ENCODE peak calls at places on chromosomes 5 and 9, in ten cellular contexts. One of them, this sample, is unnamed.

GRCh38 chr9:121566401-121567141 is 66.9 kb upstream of the GGTA1 start:
- DNase-seq in uterus: peak; percentile 68
- DNase-seq in brain microvascular endothelial cell: peak; percentile 70
- DNase-seq in heart right ventricle: peak; percentile 63
- DNase-seq in left ventricle myocardium inferior: peak; percentile 58
- DNase-seq in right atrium auricular region: peak; percentile 72
- DNase-seq in IMR-90: peak; percentile 79
- DNase-seq in pancreas: no peak
- DNase-seq in sigmoid colon: peak; percentile 87
- DNase-seq in heart left ventricle: peak; percentile 79
- DNase-seq in this sample: no peak

GRCh38 chr9:83920469-83920941 is 727 bp downstream of the KIF27 start:
- DNase-seq in IMR-90: peak; percentile 38
- DNase-seq in right atrium auricular region: no peak
- DNase-seq in heart right ventricle: peak; percentile 50
- DNase-seq in uterus: no peak
- DNase-seq in brain microvascular endothelial cell: no peak
- DNase-seq in left ventricle myocardium inferior: no peak
- DNase-seq in sigmoid colon: peak; percentile 74
- DNase-seq in pancreas: no peak
- DNase-seq in heart left ventricle: no peak
- DNase-seq in this sample: peak; percentile 79

GRCh38 chr5:167912944-167913343 is 378.5 kb upstream of the WWC1 start:
- DNase-seq in sigmoid colon: no peak
- DNase-seq in heart left ventricle: no peak
- DNase-seq in left ventricle myocardium inferior: no peak
- DNase-seq in IMR-90: peak; percentile 7
- DNase-seq in heart right ventricle: no peak
- DNase-seq in brain microvascular endothelial cell: no peak
- DNase-seq in pancreas: no peak
- DNase-seq in right atrium auricular region: no peak
- DNase-seq in uterus: no peak
- DNase-seq in this sample: no peak

GRCh38 chr9:123679330-123679987 is 250.5 kb downstream of the DENND1A start:
- DNase-seq in left ventricle myocardium inferior: no peak
- DNase-seq in pancreas: no peak
- DNase-seq in right atrium auricular region: no peak
- DNase-seq in brain microvascular endothelial cell: no peak
- DNase-seq in heart right ventricle: no peak
- DNase-seq in uterus: no peak
- DNase-seq in IMR-90: peak; percentile 27
- DNase-seq in sigmoid colon: no peak
- DNase-seq in heart left ventricle: no peak
- DNase-seq in this sample: peak; percentile 36

GRCh38 chr5:72160959-72161358 is 53.7 kb downstream of the MAP1B start:
- DNase-seq in sigmoid colon: no peak
- DNase-seq in heart left ventricle: no peak
- DNase-seq in uterus: no peak
- DNase-seq in heart right ventricle: no peak
- DNase-seq in IMR-90: peak; percentile 83
- DNase-seq in pancreas: no peak
- DNase-seq in left ventricle myocardium inferior: no peak
- DNase-seq in right atrium auricular region: no peak
- DNase-seq in brain microvascular endothelial cell: no peak
- DNase-seq in this sample: no peak

GRCh38 chr5:82308416-82308815 is 30.3 kb upstream of the RPS23 start:
- DNase-seq in left ventricle myocardium inferior: no peak
- DNase-seq in right atrium auricular region: no peak
- DNase-seq in heart right ventricle: no peak
- DNase-seq in heart left ventricle: no peak
- DNase-seq in IMR-90: no peak
- DNase-seq in sigmoid colon: no peak
- DNase-seq in pancreas: no peak
- DNase-seq in uterus: no peak
- DNase-seq in brain microvascular endothelial cell: no peak
- DNase-seq in this sample: no peak

GRCh38 chr5:149322518-149322917 is 22.8 kb upstream of the GRPEL2 start:
- DNase-seq in pancreas: no peak
- DNase-seq in uterus: no peak
- DNase-seq in brain microvascular endothelial cell: no peak
- DNase-seq in right atrium auricular region: no peak
- DNase-seq in heart right ventricle: no peak
- DNase-seq in heart left ventricle: no peak
- DNase-seq in left ventricle myocardium inferior: no peak
- DNase-seq in sigmoid colon: no peak
- DNase-seq in IMR-90: no peak
- DNase-seq in this sample: no peak

GRCh38 chr9:122158202-122158601 is 1.4 kb downstream of the NDUFA8 start:
- DNase-seq in right atrium auricular region: no peak
- DNase-seq in heart right ventricle: peak; percentile 17
- DNase-seq in left ventricle myocardium inferior: no peak
- DNase-seq in uterus: no peak
- DNase-seq in sigmoid colon: no peak
- DNase-seq in pancreas: peak; percentile 48
- DNase-seq in brain microvascular endothelial cell: peak; percentile 58
- DNase-seq in IMR-90: peak; percentile 43
- DNase-seq in heart left ventricle: no peak
- DNase-seq in this sample: peak; percentile 10

GRCh38 chr5:71697967-71698366 is 21.1 kb upstream of the CARTPT start:
- DNase-seq in IMR-90: no peak
- DNase-seq in brain microvascular endothelial cell: no peak
- DNase-seq in heart left ventricle: peak; percentile 42
- DNase-seq in uterus: no peak
- DNase-seq in left ventricle myocardium inferior: peak; percentile 25
- DNase-seq in sigmoid colon: no peak
- DNase-seq in heart right ventricle: no peak
- DNase-seq in right atrium auricular region: no peak
- DNase-seq in pancreas: no peak
- DNase-seq in this sample: peak; percentile 58

GRCh38 chr5:86814907-86815306 is 197.2 kb downstream of the COX7C start:
- DNase-seq in left ventricle myocardium inferior: no peak
- DNase-seq in heart left ventricle: no peak
- DNase-seq in IMR-90: no peak
- DNase-seq in heart right ventricle: no peak
- DNase-seq in sigmoid colon: no peak
- DNase-seq in pancreas: no peak
- DNase-seq in brain microvascular endothelial cell: no peak
- DNase-seq in right atrium auricular region: no peak
- DNase-seq in uterus: no peak
- DNase-seq in this sample: no peak
- H3K27ac ChIP-seq in left ventricle myocardium inferior: no peak overlapping the region
- H3K27ac ChIP-seq in heart left ventricle: no peak overlapping the region
- H3K27ac ChIP-seq in IMR-90: no peak overlapping the region
- H3K27ac ChIP-seq in heart right ventricle: no peak overlapping the region
- H3K27ac ChIP-seq in sigmoid colon: no peak overlapping the region
- H3K27ac ChIP-seq in pancreas: no peak overlapping the region
- H3K27ac ChIP-seq in brain microvascular endothelial cell: no peak overlapping the region
- H3K27ac ChIP-seq in right atrium auricular region: no peak overlapping the region
- H3K27ac ChIP-seq in uterus: no peak overlapping the region
- H3K27ac ChIP-seq in this sample: no peak overlapping the region

DNA sequence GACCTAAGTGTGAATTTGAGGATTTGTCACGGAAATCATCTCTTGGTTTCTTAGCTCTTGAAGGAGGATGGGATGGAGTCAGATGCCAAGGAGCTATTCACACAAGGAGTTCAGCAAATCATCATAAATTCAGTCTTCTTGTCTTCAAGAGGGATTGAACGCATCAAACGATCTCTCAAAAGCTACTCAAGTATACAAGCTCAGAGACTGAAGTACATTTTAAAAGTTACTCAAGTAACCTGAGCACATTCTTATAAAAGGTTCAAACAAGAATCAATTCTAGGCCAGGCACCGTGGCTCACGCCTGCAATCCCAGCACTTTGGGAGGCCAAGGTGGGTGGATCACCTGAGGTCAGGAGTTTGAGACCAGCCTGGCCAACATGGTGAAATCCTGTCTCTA is 21.1 kb upstream of the GOLPH3 start:
- DNase-seq in right atrium auricular region: no peak
- DNase-seq in brain microvascular endothelial cell: no peak
- DNase-seq in left ventricle myocardium inferior: no peak
- DNase-seq in pancreas: no peak
- DNase-seq in heart right ventricle: no peak
- DNase-seq in heart left ventricle: no peak
- DNase-seq in IMR-90: no peak
- DNase-seq in uterus: no peak
- DNase-seq in sigmoid colon: no peak
- DNase-seq in this sample: peak; percentile 12
- H3K4me3 ChIP-seq in right atrium auricular region: no peak overlapping the region
- H3K4me3 ChIP-seq in brain microvascular endothelial cell: no peak overlapping the region
- H3K4me3 ChIP-seq in left ventricle myocardium inferior: no peak overlapping the region
- H3K4me3 ChIP-seq in pancreas: no peak overlapping the region
- H3K4me3 ChIP-seq in heart right ventricle: no peak overlapping the region
- H3K4me3 ChIP-seq in heart left ventricle: no peak overlapping the region
- H3K4me3 ChIP-seq in IMR-90: no peak overlapping the region
- H3K4me3 ChIP-seq in uterus: no peak overlapping the region
- H3K4me3 ChIP-seq in sigmoid colon: no peak overlapping the region
- H3K4me3 ChIP-seq in this sample: no peak overlapping the region

GRCh38 chr5:111757582-111758283 is 739 bp upstream of the NREP start:
- DNase-seq in uterus: peak; percentile 91
- DNase-seq in pancreas: peak; percentile 92
- DNase-seq in heart left ventricle: peak; percentile 98
- DNase-seq in sigmoid colon: peak; percentile 98
- DNase-seq in heart right ventricle: peak; percentile 97
- DNase-seq in left ventricle myocardium inferior: peak; percentile 97
- DNase-seq in right atrium auricular region: peak; percentile 87
- DNase-seq in brain microvascular endothelial cell: peak; percentile 93
- DNase-seq in IMR-90: peak; percentile 93
- DNase-seq in this sample: peak; percentile 90
- TF ChIP-seq CTCF in uterus: no peak
- TF ChIP-seq CTCF in pancreas: no peak
- TF ChIP-seq CTCF in heart left ventricle: no peak
- TF ChIP-seq CTCF in sigmoid colon: no peak
- TF ChIP-seq CTCF in heart right ventricle: no peak
- TF ChIP-seq CTCF in left ventricle myocardium inferior: peak; percentile 9
- TF ChIP-seq CTCF in right atrium auricular region: no peak
- TF ChIP-seq CTCF in brain microvascular endothelial cell: no peak
- TF ChIP-seq CTCF in IMR-90: peak; percentile 16
- TF ChIP-seq CTCF in this sample: no peak

GRCh38 chr5:102603670-102604069 is 104.9 kb upstream of the SLCO6A1 start:
- DNase-seq in right atrium auricular region: no peak
- DNase-seq in brain microvascular endothelial cell: no peak
- DNase-seq in heart left ventricle: no peak
- DNase-seq in sigmoid colon: no peak
- DNase-seq in uterus: no peak
- DNase-seq in pancreas: no peak
- DNase-seq in IMR-90: no peak
- DNase-seq in left ventricle myocardium inferior: no peak
- DNase-seq in heart right ventricle: no peak
- DNase-seq in this sample: no peak
- H3K27ac ChIP-seq in right atrium auricular region: no peak overlapping the region
- H3K27ac ChIP-seq in brain microvascular endothelial cell: no peak overlapping the region
- H3K27ac ChIP-seq in heart left ventricle: no peak overlapping the region
- H3K27ac ChIP-seq in sigmoid colon: no peak overlapping the region
- H3K27ac ChIP-seq in uterus: no peak overlapping the region
- H3K27ac ChIP-seq in pancreas: no peak overlapping the region
- H3K27ac ChIP-seq in IMR-90: no peak overlapping the region
- H3K27ac ChIP-seq in left ventricle myocardium inferior: no peak overlapping the region
- H3K27ac ChIP-seq in heart right ventricle: no peak overlapping the region
- H3K27ac ChIP-seq in this sample: no peak overlapping the region

DNA sequence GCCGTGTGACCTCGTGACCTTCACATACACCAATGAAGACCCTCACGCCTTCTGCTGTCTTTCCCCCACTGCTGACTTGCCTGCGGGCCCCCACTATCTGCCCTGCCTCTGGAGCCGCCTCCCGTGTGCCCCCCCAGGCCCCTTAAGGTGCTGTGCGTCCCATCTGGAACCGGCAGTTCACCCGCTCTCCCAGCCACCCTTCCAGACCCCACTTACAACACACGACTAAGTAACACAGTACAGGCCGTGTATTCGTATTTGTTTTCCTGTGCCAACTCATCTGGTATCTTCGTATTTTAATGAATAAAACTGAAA is 21.7 kb upstream of the TERT start:
- DNase-seq in brain microvascular endothelial cell: no peak
- DNase-seq in uterus: no peak
- DNase-seq in heart right ventricle: no peak
- DNase-seq in heart left ventricle: no peak
- DNase-seq in right atrium auricular region: no peak
- DNase-seq in pancreas: no peak
- DNase-seq in IMR-90: no peak
- DNase-seq in sigmoid colon: peak; percentile 46
- DNase-seq in left ventricle myocardium inferior: no peak
- DNase-seq in this sample: no peak
- H3K4me3 ChIP-seq in brain microvascular endothelial cell: no peak overlapping the region
- H3K4me3 ChIP-seq in uterus: no peak overlapping the region
- H3K4me3 ChIP-seq in heart right ventricle: no peak overlapping the region
- H3K4me3 ChIP-seq in heart left ventricle: no peak overlapping the region
- H3K4me3 ChIP-seq in right atrium auricular region: no peak overlapping the region
- H3K4me3 ChIP-seq in pancreas: peak overlapping the region; percentile 31
- H3K4me3 ChIP-seq in IMR-90: no peak overlapping the region
- H3K4me3 ChIP-seq in sigmoid colon: no peak overlapping the region
- H3K4me3 ChIP-seq in left ventricle myocardium inferior: no peak overlapping the region
- H3K4me3 ChIP-seq in this sample: no peak overlapping the region

GRCh38 chr5:111667128-111667756 is 89.8 kb downstream of the NREP start:
- DNase-seq in heart right ventricle: no peak
- DNase-seq in right atrium auricular region: no peak
- DNase-seq in left ventricle myocardium inferior: no peak
- DNase-seq in IMR-90: no peak
- DNase-seq in sigmoid colon: no peak
- DNase-seq in uterus: no peak
- DNase-seq in heart left ventricle: no peak
- DNase-seq in pancreas: no peak
- DNase-seq in brain microvascular endothelial cell: no peak
- DNase-seq in this sample: no peak

GRCh38 chr5:111672126-111672525 is 84.9 kb downstream of the NREP start:
- DNase-seq in right atrium auricular region: no peak
- DNase-seq in uterus: no peak
- DNase-seq in left ventricle myocardium inferior: no peak
- DNase-seq in heart right ventricle: no peak
- DNase-seq in sigmoid colon: no peak
- DNase-seq in pancreas: no peak
- DNase-seq in brain microvascular endothelial cell: no peak
- DNase-seq in heart left ventricle: no peak
- DNase-seq in IMR-90: no peak
- DNase-seq in this sample: no peak

GRCh38 chr5:111673896-111674626 is 82.9 kb downstream of the NREP start:
- DNase-seq in pancreas: no peak
- DNase-seq in right atrium auricular region: no peak
- DNase-seq in heart left ventricle: no peak
- DNase-seq in left ventricle myocardium inferior: no peak
- DNase-seq in IMR-90: no peak
- DNase-seq in sigmoid colon: no peak
- DNase-seq in brain microvascular endothelial cell: no peak
- DNase-seq in uterus: no peak
- DNase-seq in heart right ventricle: no peak
- DNase-seq in this sample: no peak

GRCh38 chr5:111668713-111669112 is 88.3 kb downstream of the NREP start:
- DNase-seq in heart left ventricle: no peak
- DNase-seq in right atrium auricular region: no peak
- DNase-seq in left ventricle myocardium inferior: no peak
- DNase-seq in pancreas: no peak
- DNase-seq in brain microvascular endothelial cell: peak; percentile 51
- DNase-seq in uterus: no peak
- DNase-seq in heart right ventricle: no peak
- DNase-seq in sigmoid colon: no peak
- DNase-seq in IMR-90: peak; percentile 57
- DNase-seq in this sample: no peak

GRCh38 chr5:111670826-111671492 is 86.0 kb downstream of the NREP start:
- DNase-seq in heart left ventricle: no peak
- DNase-seq in brain microvascular endothelial cell: no peak
- DNase-seq in right atrium auricular region: no peak
- DNase-seq in left ventricle myocardium inferior: no peak
- DNase-seq in uterus: no peak
- DNase-seq in pancreas: no peak
- DNase-seq in sigmoid colon: no peak
- DNase-seq in IMR-90: peak; percentile 30
- DNase-seq in heart right ventricle: no peak
- DNase-seq in this sample: no peak
- TF ChIP-seq CTCF in heart left ventricle: no peak
- TF ChIP-seq CTCF in brain microvascular endothelial cell: peak; percentile 30
- TF ChIP-seq CTCF in right atrium auricular region: no peak
- TF ChIP-seq CTCF in left ventricle myocardium inferior: no peak
- TF ChIP-seq CTCF in uterus: no peak
- TF ChIP-seq CTCF in pancreas: no peak
- TF ChIP-seq CTCF in sigmoid colon: no peak
- TF ChIP-seq CTCF in IMR-90: peak; percentile 11
- TF ChIP-seq CTCF in heart right ventricle: no peak
- TF ChIP-seq CTCF in this sample: no peak